ENCODE peak calls at places on chromosomes 12 and 14, in eight cellular contexts. One of them, this sample, is unnamed.

GRCh38 chr12:23906329-23906728 is 43.1 kb downstream of the SOX5 start:
- DNase-seq in NCI-H510A: no peak
- DNase-seq in GM03348: no peak
- DNase-seq in tibial artery: no peak
- DNase-seq in activated CD4-positive, CD25-positive, alpha-beta regulatory T cell treated with anti-CD3 and anti-CD28 coated beads, Interleukin-2, amount 50 U/mL, for 72 hours: no peak
- DNase-seq in sciatic nerve: peak
- DNase-seq in heart right ventricle: no peak
- DNase-seq in iPS DF 6.9: no peak
- DNase-seq in this sample: no peak

GRCh38 chr14:100891501-100892445 is 11.7 kb downstream of the RTL1 start:
- DNase-seq in sciatic nerve: peak
- DNase-seq in iPS DF 6.9: no peak
- DNase-seq in NCI-H510A: no peak
- DNase-seq in heart right ventricle: no peak
- DNase-seq in activated CD4-positive, CD25-positive, alpha-beta regulatory T cell treated with anti-CD3 and anti-CD28 coated beads, Interleukin-2, amount 50 U/mL, for 72 hours: peak
- DNase-seq in tibial artery: no peak
- DNase-seq in GM03348: no peak
- DNase-seq in this sample: peak

GRCh38 chr12:12720052-12720451 is 2.9 kb downstream of the CDKN1B start:
- DNase-seq in iPS DF 6.9: no peak
- DNase-seq in NCI-H510A: no peak
- DNase-seq in GM03348: no peak
- DNase-seq in activated CD4-positive, CD25-positive, alpha-beta regulatory T cell treated with anti-CD3 and anti-CD28 coated beads, Interleukin-2, amount 50 U/mL, for 72 hours: no peak
- DNase-seq in tibial artery: no peak
- DNase-seq in sciatic nerve: no peak
- DNase-seq in heart right ventricle: no peak
- DNase-seq in this sample: no peak

GRCh38 chr14:23638414-23639047 is 2.4 kb downstream of the DHRS2 start:
- DNase-seq in tibial artery: no peak
- DNase-seq in GM03348: no peak
- DNase-seq in iPS DF 6.9: no peak
- DNase-seq in sciatic nerve: no peak
- DNase-seq in NCI-H510A: no peak
- DNase-seq in activated CD4-positive, CD25-positive, alpha-beta regulatory T cell treated with anti-CD3 and anti-CD28 coated beads, Interleukin-2, amount 50 U/mL, for 72 hours: no peak
- DNase-seq in heart right ventricle: no peak
- DNase-seq in this sample: no peak

GRCh38 chr14:93230539-93230938 is 23.5 kb downstream of the UBR7 start:
- DNase-seq in activated CD4-positive, CD25-positive, alpha-beta regulatory T cell treated with anti-CD3 and anti-CD28 coated beads, Interleukin-2, amount 50 U/mL, for 72 hours: no peak
- DNase-seq in iPS DF 6.9: no peak
- DNase-seq in tibial artery: no peak
- DNase-seq in GM03348: no peak
- DNase-seq in sciatic nerve: no peak
- DNase-seq in NCI-H510A: no peak
- DNase-seq in heart right ventricle: no peak
- DNase-seq in this sample: no peak

GRCh38 chr12:75666126-75666979 is 154.9 kb upstream of the KRR1 start:
- DNase-seq in NCI-H510A: no peak
- DNase-seq in sciatic nerve: no peak
- DNase-seq in iPS DF 6.9: no peak
- DNase-seq in GM03348: peak
- DNase-seq in tibial artery: no peak
- DNase-seq in heart right ventricle: no peak
- DNase-seq in activated CD4-positive, CD25-positive, alpha-beta regulatory T cell treated with anti-CD3 and anti-CD28 coated beads, Interleukin-2, amount 50 U/mL, for 72 hours: no peak
- DNase-seq in this sample: no peak

GRCh38 chr14:70888681-70889175 is 18.5 kb upstream of the PCNX1 start:
- DNase-seq in NCI-H510A: no peak
- DNase-seq in activated CD4-positive, CD25-positive, alpha-beta regulatory T cell treated with anti-CD3 and anti-CD28 coated beads, Interleukin-2, amount 50 U/mL, for 72 hours: no peak
- DNase-seq in GM03348: peak
- DNase-seq in sciatic nerve: no peak
- DNase-seq in heart right ventricle: no peak
- DNase-seq in tibial artery: no peak
- DNase-seq in iPS DF 6.9: no peak
- DNase-seq in this sample: peak

GRCh38 chr14:36556811-36557433 is 25.5 kb downstream of the NKX2-8 start:
- DNase-seq in NCI-H510A: no peak
- DNase-seq in iPS DF 6.9: no peak
- DNase-seq in GM03348: peak
- DNase-seq in activated CD4-positive, CD25-positive, alpha-beta regulatory T cell treated with anti-CD3 and anti-CD28 coated beads, Interleukin-2, amount 50 U/mL, for 72 hours: no peak
- DNase-seq in tibial artery: no peak
- DNase-seq in heart right ventricle: no peak
- DNase-seq in sciatic nerve: no peak
- DNase-seq in this sample: no peak

GRCh38 chr14:68307769-68308168 is 485.1 kb downstream of the ZFP36L1 start:
- DNase-seq in sciatic nerve: no peak
- DNase-seq in heart right ventricle: no peak
- DNase-seq in activated CD4-positive, CD25-positive, alpha-beta regulatory T cell treated with anti-CD3 and anti-CD28 coated beads, Interleukin-2, amount 50 U/mL, for 72 hours: no peak
- DNase-seq in GM03348: peak
- DNase-seq in tibial artery: no peak
- DNase-seq in NCI-H510A: no peak
- DNase-seq in iPS DF 6.9: no peak
- DNase-seq in this sample: no peak

GRCh38 chr12:98587084-98587483 is 6.4 kb upstream of the SLC25A3 start:
- DNase-seq in iPS DF 6.9: no peak
- DNase-seq in GM03348: no peak
- DNase-seq in sciatic nerve: no peak
- DNase-seq in NCI-H510A: no peak
- DNase-seq in heart right ventricle: no peak
- DNase-seq in activated CD4-positive, CD25-positive, alpha-beta regulatory T cell treated with anti-CD3 and anti-CD28 coated beads, Interleukin-2, amount 50 U/mL, for 72 hours: no peak
- DNase-seq in tibial artery: no peak
- DNase-seq in this sample: no peak

GRCh38 chr14:89921896-89922548 is 32.5 kb downstream of the EFCAB11 start:
- DNase-seq in activated CD4-positive, CD25-positive, alpha-beta regulatory T cell treated with anti-CD3 and anti-CD28 coated beads, Interleukin-2, amount 50 U/mL, for 72 hours: no peak
- DNase-seq in iPS DF 6.9: no peak
- DNase-seq in tibial artery: no peak
- DNase-seq in sciatic nerve: no peak
- DNase-seq in heart right ventricle: no peak
- DNase-seq in NCI-H510A: no peak
- DNase-seq in GM03348: peak
- DNase-seq in this sample: no peak